ENCODE peak calls at places on chromosomes 1 and 21, in ten cellular contexts. P is upper lobe of right lung; G is neural crest cell; O is left ventricle myocardium inferior; C is SJSA1; Y is RPMI8226; H is OCI-LY7; T is activated CD4-positive, alpha-beta T cell treated with anti-CD3 and anti-CD28 coated beads, Interleukin-2, amount 10 ng/mL, durations not matched to agents 7 days and 5 days; Z is KBM-7; B is T-helper 9 cell. I is an unnamed sample.

GRCh38 chr1:217524787-217525520 is 105.9 kb downstream of the GPATCH2 start:
- DNase-seq in P (no peak), G (no peak), O (no peak), C (peak), Y (no peak), H (no peak), T (no peak), Z (no peak), B (no peak), I (no peak)

GRCh38 chr1:244049142-244049968 is 1.7 kb upstream of the ZBTB18 start:
- DNase-seq in P (peak), G (no peak), O (peak), C (peak), Y (peak), H (peak), T (peak), Z (peak), B (peak), I (no peak)

GRCh38 chr1:223319913-223320600 is 43.9 kb downstream of the SUSD4 start:
- DNase-seq in P (no peak), G (no peak), O (no peak), C (no peak), Y (no peak), H (no peak), T (no peak), Z (no peak), B (no peak), I (no peak)

GRCh38 chr1:173913111-173913510 is 4.0 kb downstream of the SERPINC1 start:
- DNase-seq in P (no peak), G (no peak), O (no peak), C (no peak), Y (no peak), H (no peak), T (no peak), Z (no peak), B (no peak), I (no peak)

GRCh38 chr1:205588691-205589445 is 42.9 kb downstream of the ELK4 start:
- DNase-seq in P (peak), G (no peak), O (no peak), C (no peak), Y (peak), H (peak), T (no peak), Z (peak), B (no peak), I (peak)

GRCh38 chr1:169586395-169587255 is at the start of gene F5:
- DNase-seq in P (peak), G (peak), O (peak), C (peak), Y (peak), H (peak), T (peak), Z (peak), B (peak), I (peak)

GRCh38 chr1:83571536-83571935 is 427.4 kb downstream of the TTLL7 start:
- DNase-seq in P (no peak), G (no peak), O (no peak), C (no peak), Y (no peak), H (no peak), T (no peak), Z (no peak), B (no peak), I (no peak)

GRCh38 chr21:32687946-32688345 is 39.9 kb downstream of the SYNJ1 start:
- DNase-seq in P (no peak), G (no peak), O (no peak), C (no peak), Y (no peak), H (peak), T (no peak), Z (no peak), B (no peak), I (peak)

GRCh38 chr1:38690790-38691189 is 168.8 kb downstream of the RRAGC start:
- DNase-seq in P (no peak), G (no peak), O (no peak), C (peak), Y (no peak), H (no peak), T (no peak), Z (no peak), B (no peak), I (no peak)

GRCh38 chr1:197441990-197442389 is 173.9 kb downstream of the CRB1 start:
- DNase-seq in P (no peak), G (no peak), O (peak), C (no peak), Y (no peak), H (no peak), T (no peak), Z (no peak), B (no peak), I (no peak)

GRCh38 chr1:164930241-164930640 is 371.3 kb downstream of the PBX1 start:
- DNase-seq in P (no peak), G (no peak), O (no peak), C (no peak), Y (no peak), H (no peak), T (no peak), Z (no peak), B (no peak), I (peak)

GRCh38 chr21:45283611-45284455 is 3.9 kb downstream of the POFUT2 start:
- DNase-seq in P (peak), G (no peak), O (no peak), C (no peak), Y (no peak), H (no peak), T (no peak), Z (no peak), B (no peak), I (no peak)

GRCh38 chr1:58406296-58407071 is 140.0 kb downstream of the OMA1 start:
- DNase-seq in P (no peak), G (no peak), O (no peak), C (no peak), Y (no peak), H (no peak), T (no peak), Z (no peak), B (no peak), I (no peak)

GRCh38 chr1:91742848-91743292 is 143.1 kb downstream of the TGFBR3 start:
- DNase-seq in P (no peak), G (no peak), O (peak), C (no peak), Y (no peak), H (no peak), T (no peak), Z (no peak), B (no peak), I (no peak)

GRCh38 chr1:180947901-180948311 is 35.2 kb downstream of the KIAA1614 start:
- DNase-seq in P (no peak), G (no peak), O (no peak), C (no peak), Y (no peak), H (no peak), T (no peak), Z (no peak), B (no peak), I (no peak)

GRCh38 chr1:172397221-172397620 is 23.3 kb upstream of the C1orf105 start:
- DNase-seq in P (no peak), G (no peak), O (no peak), C (peak), Y (no peak), H (no peak), T (no peak), Z (no peak), B (no peak), I (no peak)

GRCh38 chr1:243558556-243558955 is 291.5 kb downstream of the AKT3 start:
- DNase-seq in P (no peak), G (no peak), O (no peak), C (no peak), Y (no peak), H (no peak), T (no peak), Z (no peak), B (no peak), I (no peak)

GRCh38 chr21:43364851-43365424 is 62.0 kb downstream of the SIK1 start:
- DNase-seq in P (no peak), G (no peak), O (no peak), C (no peak), Y (peak), H (no peak), T (no peak), Z (no peak), B (no peak), I (no peak)

GRCh38 chr1:113675299-113675698 is 84.0 kb downstream of the PHTF1 start:
- DNase-seq in P (no peak), G (no peak), O (no peak), C (no peak), Y (no peak), H (no peak), T (no peak), Z (peak), B (no peak), I (no peak)

GRCh38 chr1:162554258-162554657 is 7.3 kb upstream of the UAP1 start:
- DNase-seq in P (no peak), G (no peak), O (no peak), C (no peak), Y (no peak), H (no peak), T (no peak), Z (no peak), B (no peak), I (no peak)

GRCh38 chr1:30335997-30336390 is 387.4 kb downstream of the MATN1 start:
- DNase-seq in P (no peak), G (no peak), O (no peak), C (no peak), Y (no peak), H (no peak), T (no peak), Z (no peak), B (no peak), I (no peak)

GRCh38 chr1:76075877-76076276 is 1.3 kb downstream of the ST6GALNAC3 start:
- DNase-seq in P (no peak), G (no peak), O (no peak), C (no peak), Y (no peak), H (peak), T (no peak), Z (peak), B (no peak), I (peak)

GRCh38 chr1:184033711-184034167 is 3.8 kb downstream of the COLGALT2 start:
- DNase-seq in P (no peak), G (no peak), O (no peak), C (peak), Y (no peak), H (no peak), T (no peak), Z (no peak), B (no peak), I (peak)

GRCh38 chr1:7510389-7510931 is 260.6 kb upstream of the VAMP3 start:
- DNase-seq in P (no peak), G (no peak), O (no peak), C (no peak), Y (no peak), H (no peak), T (no peak), Z (no peak), B (no peak), I (no peak)

GRCh38 chr1:103108525-103109150 is 316 bp upstream of the COL11A1 start:
- DNase-seq in P (no peak), G (peak), O (no peak), C (peak), Y (no peak), H (no peak), T (no peak), Z (no peak), B (no peak), I (no peak)

GRCh38 chr1:163161841-163162240 is 40.9 kb downstream of the RGS5 start:
- DNase-seq in P (no peak), G (no peak), O (no peak), C (no peak), Y (no peak), H (no peak), T (no peak), Z (peak), B (no peak), I (no peak)

GRCh38 chr1:200381256-200381980 is 28.4 kb downstream of the ZNF281 start:
- DNase-seq in P (no peak), G (no peak), O (no peak), C (no peak), Y (no peak), H (no peak), T (no peak), Z (no peak), B (no peak), I (no peak)

I was measured in SK-MEL-5.